ENCODE peak calls at places on chromosomes 16 and 17, in seven cellular contexts. One of them, this sample, is unnamed.
A peak's percentile ranks its signal among the peaks of the same experiment; 100 is the strongest.

GRCh38 chr17:59756236-59756818 is 48.9 kb downstream of the VMP1 start:
- DNase-seq in activated T-cell treated with anti-CD3 and anti-CD28 coated beads, Interleukin-2, amount 50 U/mL, for 72 hours: no peak
- DNase-seq in foreskin fibroblast: peak; percentile 70
- DNase-seq in activated naive CD4-positive, alpha-beta T cell: no peak
- DNase-seq in NCI-H187 treated with DMSO at 0.1 percent for 48 hours: no peak
- DNase-seq in stimulated activated CD8-positive, alpha-beta memory T cell treated with anti-CD3 and anti-CD28 coated beads, Interleukin-7, amount 100 ng/mL, for 24 hours: no peak
- DNase-seq in putamen: no peak
- DNase-seq in this sample: peak; percentile 49

GRCh38 chr17:4448197-4448980 is 14.6 kb downstream of the SPNS3 start:
- DNase-seq in activated T-cell treated with anti-CD3 and anti-CD28 coated beads, Interleukin-2, amount 50 U/mL, for 72 hours: no peak
- DNase-seq in foreskin fibroblast: peak; percentile 37
- DNase-seq in activated naive CD4-positive, alpha-beta T cell: no peak
- DNase-seq in NCI-H187 treated with DMSO at 0.1 percent for 48 hours: no peak
- DNase-seq in stimulated activated CD8-positive, alpha-beta memory T cell treated with anti-CD3 and anti-CD28 coated beads, Interleukin-7, amount 100 ng/mL, for 24 hours: no peak
- DNase-seq in putamen: no peak
- DNase-seq in this sample: peak; percentile 13

GRCh38 chr17:73175962-73176565 is 11.3 kb downstream of the SSTR2 start:
- DNase-seq in activated T-cell treated with anti-CD3 and anti-CD28 coated beads, Interleukin-2, amount 50 U/mL, for 72 hours: no peak
- DNase-seq in foreskin fibroblast: no peak
- DNase-seq in activated naive CD4-positive, alpha-beta T cell: no peak
- DNase-seq in NCI-H187 treated with DMSO at 0.1 percent for 48 hours: no peak
- DNase-seq in stimulated activated CD8-positive, alpha-beta memory T cell treated with anti-CD3 and anti-CD28 coated beads, Interleukin-7, amount 100 ng/mL, for 24 hours: no peak
- DNase-seq in putamen: no peak
- DNase-seq in this sample: no peak

GRCh38 chr17:3012926-3013581 is 50.4 kb downstream of the OR1D5 start:
- DNase-seq in activated T-cell treated with anti-CD3 and anti-CD28 coated beads, Interleukin-2, amount 50 U/mL, for 72 hours: peak; percentile 64
- DNase-seq in foreskin fibroblast: peak; percentile 81
- DNase-seq in activated naive CD4-positive, alpha-beta T cell: peak; percentile 8
- DNase-seq in NCI-H187 treated with DMSO at 0.1 percent for 48 hours: no peak
- DNase-seq in stimulated activated CD8-positive, alpha-beta memory T cell treated with anti-CD3 and anti-CD28 coated beads, Interleukin-7, amount 100 ng/mL, for 24 hours: peak; percentile 29
- DNase-seq in putamen: no peak
- DNase-seq in this sample: no peak

GRCh38 chr17:67491678-67492019 is 114.6 kb downstream of the PITPNC1 start:
- DNase-seq in activated T-cell treated with anti-CD3 and anti-CD28 coated beads, Interleukin-2, amount 50 U/mL, for 72 hours: no peak
- DNase-seq in foreskin fibroblast: no peak
- DNase-seq in activated naive CD4-positive, alpha-beta T cell: no peak
- DNase-seq in NCI-H187 treated with DMSO at 0.1 percent for 48 hours: no peak
- DNase-seq in stimulated activated CD8-positive, alpha-beta memory T cell treated with anti-CD3 and anti-CD28 coated beads, Interleukin-7, amount 100 ng/mL, for 24 hours: no peak
- DNase-seq in putamen: no peak
- DNase-seq in this sample: no peak

GRCh38 chr16:29702307-29702706 is 23.3 kb downstream of the QPRT start:
- DNase-seq in activated T-cell treated with anti-CD3 and anti-CD28 coated beads, Interleukin-2, amount 50 U/mL, for 72 hours: peak; percentile 15
- DNase-seq in foreskin fibroblast: peak; percentile 8
- DNase-seq in activated naive CD4-positive, alpha-beta T cell: no peak
- DNase-seq in NCI-H187 treated with DMSO at 0.1 percent for 48 hours: no peak
- DNase-seq in stimulated activated CD8-positive, alpha-beta memory T cell treated with anti-CD3 and anti-CD28 coated beads, Interleukin-7, amount 100 ng/mL, for 24 hours: no peak
- DNase-seq in putamen: no peak
- DNase-seq in this sample: no peak

GRCh38 chr17:50634123-50634914 is at the start of gene ABCC3:
- DNase-seq in activated T-cell treated with anti-CD3 and anti-CD28 coated beads, Interleukin-2, amount 50 U/mL, for 72 hours: peak; percentile 9
- DNase-seq in foreskin fibroblast: peak; percentile 78
- DNase-seq in activated naive CD4-positive, alpha-beta T cell: no peak
- DNase-seq in NCI-H187 treated with DMSO at 0.1 percent for 48 hours: no peak
- DNase-seq in stimulated activated CD8-positive, alpha-beta memory T cell treated with anti-CD3 and anti-CD28 coated beads, Interleukin-7, amount 100 ng/mL, for 24 hours: no peak
- DNase-seq in putamen: no peak
- DNase-seq in this sample: no peak

GRCh38 chr17:73698966-73699365 is 54.7 kb upstream of the SDK2 start:
- DNase-seq in activated T-cell treated with anti-CD3 and anti-CD28 coated beads, Interleukin-2, amount 50 U/mL, for 72 hours: no peak
- DNase-seq in foreskin fibroblast: no peak
- DNase-seq in activated naive CD4-positive, alpha-beta T cell: no peak
- DNase-seq in NCI-H187 treated with DMSO at 0.1 percent for 48 hours: no peak
- DNase-seq in stimulated activated CD8-positive, alpha-beta memory T cell treated with anti-CD3 and anti-CD28 coated beads, Interleukin-7, amount 100 ng/mL, for 24 hours: no peak
- DNase-seq in putamen: no peak
- DNase-seq in this sample: no peak

GRCh38 chr17:78322858-78323455 is 36.9 kb downstream of the SOCS3 start:
- DNase-seq in activated T-cell treated with anti-CD3 and anti-CD28 coated beads, Interleukin-2, amount 50 U/mL, for 72 hours: no peak
- DNase-seq in foreskin fibroblast: peak; percentile 75
- DNase-seq in activated naive CD4-positive, alpha-beta T cell: no peak
- DNase-seq in NCI-H187 treated with DMSO at 0.1 percent for 48 hours: no peak
- DNase-seq in stimulated activated CD8-positive, alpha-beta memory T cell treated with anti-CD3 and anti-CD28 coated beads, Interleukin-7, amount 100 ng/mL, for 24 hours: no peak
- DNase-seq in putamen: no peak
- DNase-seq in this sample: peak; percentile 78

GRCh38 chr17:58870747-58871146 is 115.1 kb downstream of the PPM1E start:
- DNase-seq in activated T-cell treated with anti-CD3 and anti-CD28 coated beads, Interleukin-2, amount 50 U/mL, for 72 hours: no peak
- DNase-seq in foreskin fibroblast: no peak
- DNase-seq in activated naive CD4-positive, alpha-beta T cell: no peak
- DNase-seq in NCI-H187 treated with DMSO at 0.1 percent for 48 hours: no peak
- DNase-seq in stimulated activated CD8-positive, alpha-beta memory T cell treated with anti-CD3 and anti-CD28 coated beads, Interleukin-7, amount 100 ng/mL, for 24 hours: no peak
- DNase-seq in putamen: no peak
- DNase-seq in this sample: no peak

GRCh38 chr17:77563439-77564102 is 394.9 kb upstream of the TNRC6C start:
- DNase-seq in activated T-cell treated with anti-CD3 and anti-CD28 coated beads, Interleukin-2, amount 50 U/mL, for 72 hours: no peak
- DNase-seq in foreskin fibroblast: no peak
- DNase-seq in activated naive CD4-positive, alpha-beta T cell: no peak
- DNase-seq in NCI-H187 treated with DMSO at 0.1 percent for 48 hours: no peak
- DNase-seq in stimulated activated CD8-positive, alpha-beta memory T cell treated with anti-CD3 and anti-CD28 coated beads, Interleukin-7, amount 100 ng/mL, for 24 hours: no peak
- DNase-seq in putamen: no peak
- DNase-seq in this sample: no peak

GRCh38 chr17:7314719-7315569 is at the start of gene GPS2:
- DNase-seq in activated T-cell treated with anti-CD3 and anti-CD28 coated beads, Interleukin-2, amount 50 U/mL, for 72 hours: peak; percentile 97
- DNase-seq in foreskin fibroblast: peak; percentile 94
- DNase-seq in activated naive CD4-positive, alpha-beta T cell: peak; percentile 85
- DNase-seq in NCI-H187 treated with DMSO at 0.1 percent for 48 hours: no peak
- DNase-seq in stimulated activated CD8-positive, alpha-beta memory T cell treated with anti-CD3 and anti-CD28 coated beads, Interleukin-7, amount 100 ng/mL, for 24 hours: peak; percentile 86
- DNase-seq in putamen: peak; percentile 83
- DNase-seq in this sample: peak; percentile 61

GRCh38 chr16:57045694-57046381 is 46.5 kb upstream of the CPNE2 start:
- DNase-seq in activated T-cell treated with anti-CD3 and anti-CD28 coated beads, Interleukin-2, amount 50 U/mL, for 72 hours: no peak
- DNase-seq in foreskin fibroblast: peak; percentile 86
- DNase-seq in activated naive CD4-positive, alpha-beta T cell: no peak
- DNase-seq in NCI-H187 treated with DMSO at 0.1 percent for 48 hours: no peak
- DNase-seq in stimulated activated CD8-positive, alpha-beta memory T cell treated with anti-CD3 and anti-CD28 coated beads, Interleukin-7, amount 100 ng/mL, for 24 hours: no peak
- DNase-seq in putamen: peak; percentile 57
- DNase-seq in this sample: peak; percentile 10

GRCh38 chr16:83813818-83814653 is 6.3 kb downstream of the HSBP1 start:
- DNase-seq in activated T-cell treated with anti-CD3 and anti-CD28 coated beads, Interleukin-2, amount 50 U/mL, for 72 hours: no peak
- DNase-seq in foreskin fibroblast: peak; percentile 74
- DNase-seq in activated naive CD4-positive, alpha-beta T cell: no peak
- DNase-seq in NCI-H187 treated with DMSO at 0.1 percent for 48 hours: no peak
- DNase-seq in stimulated activated CD8-positive, alpha-beta memory T cell treated with anti-CD3 and anti-CD28 coated beads, Interleukin-7, amount 100 ng/mL, for 24 hours: no peak
- DNase-seq in putamen: no peak
- DNase-seq in this sample: no peak

GRCh38 chr16:28829747-28830146 is 6.9 kb downstream of the ATXN2L start:
- DNase-seq in activated T-cell treated with anti-CD3 and anti-CD28 coated beads, Interleukin-2, amount 50 U/mL, for 72 hours: no peak
- DNase-seq in foreskin fibroblast: no peak
- DNase-seq in activated naive CD4-positive, alpha-beta T cell: no peak
- DNase-seq in NCI-H187 treated with DMSO at 0.1 percent for 48 hours: no peak
- DNase-seq in stimulated activated CD8-positive, alpha-beta memory T cell treated with anti-CD3 and anti-CD28 coated beads, Interleukin-7, amount 100 ng/mL, for 24 hours: no peak
- DNase-seq in putamen: no peak
- DNase-seq in this sample: no peak

GRCh38 chr16:9647981-9648701 is 534.1 kb downstream of the GRIN2A start:
- DNase-seq in activated T-cell treated with anti-CD3 and anti-CD28 coated beads, Interleukin-2, amount 50 U/mL, for 72 hours: no peak
- DNase-seq in foreskin fibroblast: peak; percentile 34
- DNase-seq in activated naive CD4-positive, alpha-beta T cell: no peak
- DNase-seq in NCI-H187 treated with DMSO at 0.1 percent for 48 hours: no peak
- DNase-seq in stimulated activated CD8-positive, alpha-beta memory T cell treated with anti-CD3 and anti-CD28 coated beads, Interleukin-7, amount 100 ng/mL, for 24 hours: no peak
- DNase-seq in putamen: peak; percentile 34
- DNase-seq in this sample: peak; percentile 9

GRCh38 chr16:53836680-53837079 is 132.7 kb downstream of the FTO start:
- DNase-seq in activated T-cell treated with anti-CD3 and anti-CD28 coated beads, Interleukin-2, amount 50 U/mL, for 72 hours: no peak
- DNase-seq in foreskin fibroblast: no peak
- DNase-seq in activated naive CD4-positive, alpha-beta T cell: no peak
- DNase-seq in NCI-H187 treated with DMSO at 0.1 percent for 48 hours: no peak
- DNase-seq in stimulated activated CD8-positive, alpha-beta memory T cell treated with anti-CD3 and anti-CD28 coated beads, Interleukin-7, amount 100 ng/mL, for 24 hours: no peak
- DNase-seq in putamen: no peak
- DNase-seq in this sample: no peak

GRCh38 chr17:10117581-10118001 is 80.8 kb downstream of the GAS7 start:
- DNase-seq in activated T-cell treated with anti-CD3 and anti-CD28 coated beads, Interleukin-2, amount 50 U/mL, for 72 hours: no peak
- DNase-seq in foreskin fibroblast: peak; percentile 11
- DNase-seq in activated naive CD4-positive, alpha-beta T cell: no peak
- DNase-seq in NCI-H187 treated with DMSO at 0.1 percent for 48 hours: no peak
- DNase-seq in stimulated activated CD8-positive, alpha-beta memory T cell treated with anti-CD3 and anti-CD28 coated beads, Interleukin-7, amount 100 ng/mL, for 24 hours: no peak
- DNase-seq in putamen: no peak
- DNase-seq in this sample: no peak

GRCh38 chr17:64226132-64226531 is 36.9 kb downstream of the TEX2 start:
- DNase-seq in activated T-cell treated with anti-CD3 and anti-CD28 coated beads, Interleukin-2, amount 50 U/mL, for 72 hours: no peak
- DNase-seq in foreskin fibroblast: no peak
- DNase-seq in activated naive CD4-positive, alpha-beta T cell: no peak
- DNase-seq in NCI-H187 treated with DMSO at 0.1 percent for 48 hours: no peak
- DNase-seq in stimulated activated CD8-positive, alpha-beta memory T cell treated with anti-CD3 and anti-CD28 coated beads, Interleukin-7, amount 100 ng/mL, for 24 hours: no peak
- DNase-seq in putamen: no peak
- DNase-seq in this sample: no peak

GRCh38 chr16:11010576-11011221 is 66.3 kb downstream of the CLEC16A start:
- DNase-seq in activated T-cell treated with anti-CD3 and anti-CD28 coated beads, Interleukin-2, amount 50 U/mL, for 72 hours: no peak
- DNase-seq in foreskin fibroblast: peak; percentile 49
- DNase-seq in activated naive CD4-positive, alpha-beta T cell: no peak
- DNase-seq in NCI-H187 treated with DMSO at 0.1 percent for 48 hours: no peak
- DNase-seq in stimulated activated CD8-positive, alpha-beta memory T cell treated with anti-CD3 and anti-CD28 coated beads, Interleukin-7, amount 100 ng/mL, for 24 hours: no peak
- DNase-seq in putamen: no peak
- DNase-seq in this sample: no peak

GRCh38 chr16:8962393-8963009 is 1.2 kb downstream of the USP7 start:
- DNase-seq in activated T-cell treated with anti-CD3 and anti-CD28 coated beads, Interleukin-2, amount 50 U/mL, for 72 hours: peak; percentile 54
- DNase-seq in foreskin fibroblast: peak; percentile 53
- DNase-seq in activated naive CD4-positive, alpha-beta T cell: peak; percentile 9
- DNase-seq in NCI-H187 treated with DMSO at 0.1 percent for 48 hours: no peak
- DNase-seq in stimulated activated CD8-positive, alpha-beta memory T cell treated with anti-CD3 and anti-CD28 coated beads, Interleukin-7, amount 100 ng/mL, for 24 hours: no peak
- DNase-seq in putamen: no peak
- DNase-seq in this sample: no peak

GRCh38 chr17:29019475-29020181 is 13.8 kb upstream of the SEZ6 start:
- DNase-seq in activated T-cell treated with anti-CD3 and anti-CD28 coated beads, Interleukin-2, amount 50 U/mL, for 72 hours: no peak
- DNase-seq in foreskin fibroblast: no peak
- DNase-seq in activated naive CD4-positive, alpha-beta T cell: no peak
- DNase-seq in NCI-H187 treated with DMSO at 0.1 percent for 48 hours: no peak
- DNase-seq in stimulated activated CD8-positive, alpha-beta memory T cell treated with anti-CD3 and anti-CD28 coated beads, Interleukin-7, amount 100 ng/mL, for 24 hours: peak; percentile 2
- DNase-seq in putamen: no peak
- DNase-seq in this sample: no peak

GRCh38 chr16:28903344-28904042 is 21.5 kb downstream of the RABEP2 start:
- DNase-seq in activated T-cell treated with anti-CD3 and anti-CD28 coated beads, Interleukin-2, amount 50 U/mL, for 72 hours: no peak
- DNase-seq in foreskin fibroblast: no peak
- DNase-seq in activated naive CD4-positive, alpha-beta T cell: no peak
- DNase-seq in NCI-H187 treated with DMSO at 0.1 percent for 48 hours: no peak
- DNase-seq in stimulated activated CD8-positive, alpha-beta memory T cell treated with anti-CD3 and anti-CD28 coated beads, Interleukin-7, amount 100 ng/mL, for 24 hours: no peak
- DNase-seq in putamen: no peak
- DNase-seq in this sample: no peak

GRCh38 chr17:43734376-43734775 is 24.2 kb downstream of the SOST start:
- DNase-seq in activated T-cell treated with anti-CD3 and anti-CD28 coated beads, Interleukin-2, amount 50 U/mL, for 72 hours: no peak
- DNase-seq in foreskin fibroblast: peak; percentile 93
- DNase-seq in activated naive CD4-positive, alpha-beta T cell: no peak
- DNase-seq in NCI-H187 treated with DMSO at 0.1 percent for 48 hours: no peak
- DNase-seq in stimulated activated CD8-positive, alpha-beta memory T cell treated with anti-CD3 and anti-CD28 coated beads, Interleukin-7, amount 100 ng/mL, for 24 hours: no peak
- DNase-seq in putamen: no peak
- DNase-seq in this sample: peak; percentile 91

GRCh38 chr17:77770331-77771105 is 188.0 kb upstream of the TNRC6C start:
- DNase-seq in activated T-cell treated with anti-CD3 and anti-CD28 coated beads, Interleukin-2, amount 50 U/mL, for 72 hours: no peak
- DNase-seq in foreskin fibroblast: no peak
- DNase-seq in activated naive CD4-positive, alpha-beta T cell: no peak
- DNase-seq in NCI-H187 treated with DMSO at 0.1 percent for 48 hours: no peak
- DNase-seq in stimulated activated CD8-positive, alpha-beta memory T cell treated with anti-CD3 and anti-CD28 coated beads, Interleukin-7, amount 100 ng/mL, for 24 hours: no peak
- DNase-seq in putamen: no peak
- DNase-seq in this sample: peak; percentile 38

GRCh38 chr16:4049031-4049430 is 67.2 kb downstream of the ADCY9 start:
- DNase-seq in activated T-cell treated with anti-CD3 and anti-CD28 coated beads, Interleukin-2, amount 50 U/mL, for 72 hours: no peak
- DNase-seq in foreskin fibroblast: peak; percentile 27
- DNase-seq in activated naive CD4-positive, alpha-beta T cell: no peak
- DNase-seq in NCI-H187 treated with DMSO at 0.1 percent for 48 hours: no peak
- DNase-seq in stimulated activated CD8-positive, alpha-beta memory T cell treated with anti-CD3 and anti-CD28 coated beads, Interleukin-7, amount 100 ng/mL, for 24 hours: no peak
- DNase-seq in putamen: no peak
- DNase-seq in this sample: no peak

GRCh38 chr16:1272453-1273198 is 16.8 kb downstream of the TPSD1 start:
- DNase-seq in activated T-cell treated with anti-CD3 and anti-CD28 coated beads, Interleukin-2, amount 50 U/mL, for 72 hours: no peak
- DNase-seq in foreskin fibroblast: no peak
- DNase-seq in activated naive CD4-positive, alpha-beta T cell: no peak
- DNase-seq in NCI-H187 treated with DMSO at 0.1 percent for 48 hours: no peak
- DNase-seq in stimulated activated CD8-positive, alpha-beta memory T cell treated with anti-CD3 and anti-CD28 coated beads, Interleukin-7, amount 100 ng/mL, for 24 hours: no peak
- DNase-seq in putamen: no peak
- DNase-seq in this sample: no peak

GRCh38 chr16:70463235-70463634 is 8.8 kb downstream of the FCSK start:
- DNase-seq in activated T-cell treated with anti-CD3 and anti-CD28 coated beads, Interleukin-2, amount 50 U/mL, for 72 hours: no peak
- DNase-seq in foreskin fibroblast: no peak
- DNase-seq in activated naive CD4-positive, alpha-beta T cell: no peak
- DNase-seq in NCI-H187 treated with DMSO at 0.1 percent for 48 hours: no peak
- DNase-seq in stimulated activated CD8-positive, alpha-beta memory T cell treated with anti-CD3 and anti-CD28 coated beads, Interleukin-7, amount 100 ng/mL, for 24 hours: no peak
- DNase-seq in putamen: no peak
- DNase-seq in this sample: no peak

GRCh38 chr17:17763136-17763535 is 73.7 kb downstream of the SREBF1 start:
- DNase-seq in activated T-cell treated with anti-CD3 and anti-CD28 coated beads, Interleukin-2, amount 50 U/mL, for 72 hours: no peak
- DNase-seq in foreskin fibroblast: peak; percentile 53
- DNase-seq in activated naive CD4-positive, alpha-beta T cell: no peak
- DNase-seq in NCI-H187 treated with DMSO at 0.1 percent for 48 hours: no peak
- DNase-seq in stimulated activated CD8-positive, alpha-beta memory T cell treated with anti-CD3 and anti-CD28 coated beads, Interleukin-7, amount 100 ng/mL, for 24 hours: no peak
- DNase-seq in putamen: no peak
- DNase-seq in this sample: no peak

GRCh38 chr16:76278976-76279375 is 1.8 kb downstream of the CNTNAP4 start:
- DNase-seq in activated T-cell treated with anti-CD3 and anti-CD28 coated beads, Interleukin-2, amount 50 U/mL, for 72 hours: no peak
- DNase-seq in foreskin fibroblast: peak; percentile 9
- DNase-seq in activated naive CD4-positive, alpha-beta T cell: no peak
- DNase-seq in NCI-H187 treated with DMSO at 0.1 percent for 48 hours: no peak
- DNase-seq in stimulated activated CD8-positive, alpha-beta memory T cell treated with anti-CD3 and anti-CD28 coated beads, Interleukin-7, amount 100 ng/mL, for 24 hours: no peak
- DNase-seq in putamen: peak; percentile 78
- DNase-seq in this sample: peak; percentile 26

GRCh38 chr17:49093131-49093530 is 39.4 kb upstream of the B4GALNT2 start:
- DNase-seq in activated T-cell treated with anti-CD3 and anti-CD28 coated beads, Interleukin-2, amount 50 U/mL, for 72 hours: no peak
- DNase-seq in foreskin fibroblast: no peak
- DNase-seq in activated naive CD4-positive, alpha-beta T cell: no peak
- DNase-seq in NCI-H187 treated with DMSO at 0.1 percent for 48 hours: no peak
- DNase-seq in stimulated activated CD8-positive, alpha-beta memory T cell treated with anti-CD3 and anti-CD28 coated beads, Interleukin-7, amount 100 ng/mL, for 24 hours: no peak
- DNase-seq in putamen: no peak
- DNase-seq in this sample: no peak

GRCh38 chr16:85601730-85602401 is 11.3 kb upstream of the GSE1 start:
- DNase-seq in activated T-cell treated with anti-CD3 and anti-CD28 coated beads, Interleukin-2, amount 50 U/mL, for 72 hours: no peak
- DNase-seq in foreskin fibroblast: peak; percentile 57
- DNase-seq in activated naive CD4-positive, alpha-beta T cell: no peak
- DNase-seq in NCI-H187 treated with DMSO at 0.1 percent for 48 hours: no peak
- DNase-seq in stimulated activated CD8-positive, alpha-beta memory T cell treated with anti-CD3 and anti-CD28 coated beads, Interleukin-7, amount 100 ng/mL, for 24 hours: no peak
- DNase-seq in putamen: no peak
- DNase-seq in this sample: no peak

GRCh38 chr17:76958974-76959373 is 90.8 kb downstream of the MGAT5B start:
- DNase-seq in activated T-cell treated with anti-CD3 and anti-CD28 coated beads, Interleukin-2, amount 50 U/mL, for 72 hours: no peak
- DNase-seq in foreskin fibroblast: no peak
- DNase-seq in activated naive CD4-positive, alpha-beta T cell: no peak
- DNase-seq in NCI-H187 treated with DMSO at 0.1 percent for 48 hours: no peak
- DNase-seq in stimulated activated CD8-positive, alpha-beta memory T cell treated with anti-CD3 and anti-CD28 coated beads, Interleukin-7, amount 100 ng/mL, for 24 hours: no peak
- DNase-seq in putamen: no peak
- DNase-seq in this sample: no peak

GRCh38 chr17:42920922-42921321 is 20.3 kb downstream of the G6PC1 start:
- DNase-seq in activated T-cell treated with anti-CD3 and anti-CD28 coated beads, Interleukin-2, amount 50 U/mL, for 72 hours: no peak
- DNase-seq in foreskin fibroblast: no peak
- DNase-seq in activated naive CD4-positive, alpha-beta T cell: no peak
- DNase-seq in NCI-H187 treated with DMSO at 0.1 percent for 48 hours: no peak
- DNase-seq in stimulated activated CD8-positive, alpha-beta memory T cell treated with anti-CD3 and anti-CD28 coated beads, Interleukin-7, amount 100 ng/mL, for 24 hours: no peak
- DNase-seq in putamen: no peak
- DNase-seq in this sample: no peak

GRCh38 chr17:74736423-74737298 is at the start of gene RAB37:
- DNase-seq in activated T-cell treated with anti-CD3 and anti-CD28 coated beads, Interleukin-2, amount 50 U/mL, for 72 hours: peak; percentile 64
- DNase-seq in foreskin fibroblast: peak; percentile 70
- DNase-seq in activated naive CD4-positive, alpha-beta T cell: no peak
- DNase-seq in NCI-H187 treated with DMSO at 0.1 percent for 48 hours: no peak
- DNase-seq in stimulated activated CD8-positive, alpha-beta memory T cell treated with anti-CD3 and anti-CD28 coated beads, Interleukin-7, amount 100 ng/mL, for 24 hours: no peak
- DNase-seq in putamen: no peak
- DNase-seq in this sample: no peak

GRCh38 chr16:12773216-12773615 is 30.5 kb downstream of the CPPED1 start:
- DNase-seq in activated T-cell treated with anti-CD3 and anti-CD28 coated beads, Interleukin-2, amount 50 U/mL, for 72 hours: no peak
- DNase-seq in foreskin fibroblast: no peak
- DNase-seq in activated naive CD4-positive, alpha-beta T cell: no peak
- DNase-seq in NCI-H187 treated with DMSO at 0.1 percent for 48 hours: no peak
- DNase-seq in stimulated activated CD8-positive, alpha-beta memory T cell treated with anti-CD3 and anti-CD28 coated beads, Interleukin-7, amount 100 ng/mL, for 24 hours: no peak
- DNase-seq in putamen: no peak
- DNase-seq in this sample: no peak

GRCh38 chr17:78159575-78160158 is 8.7 kb upstream of the SYNGR2 start:
- DNase-seq in activated T-cell treated with anti-CD3 and anti-CD28 coated beads, Interleukin-2, amount 50 U/mL, for 72 hours: no peak
- DNase-seq in foreskin fibroblast: peak; percentile 32
- DNase-seq in activated naive CD4-positive, alpha-beta T cell: no peak
- DNase-seq in NCI-H187 treated with DMSO at 0.1 percent for 48 hours: no peak
- DNase-seq in stimulated activated CD8-positive, alpha-beta memory T cell treated with anti-CD3 and anti-CD28 coated beads, Interleukin-7, amount 100 ng/mL, for 24 hours: no peak
- DNase-seq in putamen: no peak
- DNase-seq in this sample: no peak

GRCh38 chr16:27639588-27640276 is 89.8 kb downstream of the KATNIP start:
- DNase-seq in activated T-cell treated with anti-CD3 and anti-CD28 coated beads, Interleukin-2, amount 50 U/mL, for 72 hours: peak; percentile 42
- DNase-seq in foreskin fibroblast: peak; percentile 76
- DNase-seq in activated naive CD4-positive, alpha-beta T cell: no peak
- DNase-seq in NCI-H187 treated with DMSO at 0.1 percent for 48 hours: no peak
- DNase-seq in stimulated activated CD8-positive, alpha-beta memory T cell treated with anti-CD3 and anti-CD28 coated beads, Interleukin-7, amount 100 ng/mL, for 24 hours: no peak
- DNase-seq in putamen: peak; percentile 68
- DNase-seq in this sample: no peak

This sample was measured in stromal cell of bone marrow.